ENCODE peak calls at places on chromosomes 12 and 14, in seven cellular contexts. Q is prostate gland, J is stomach, O is A549, K is uterus, C is sigmoid colon, D is transverse colon. W is an unnamed sample.

GRCh38 chr12:70733385-70733784 is 96.2 kb upstream of the PTPRB start:
- DNase-seq in Q (peak; percentile 29), K (no peak), C (no peak), D (no peak), J (no peak), O (peak; percentile 73), W (no peak)

GRCh38 chr12:22684526-22685118 is 59.7 kb downstream of the ETNK1 start:
- DNase-seq in J (no peak), K (no peak), Q (no peak), O (peak; percentile 50), C (no peak), D (no peak), W (no peak)

GRCh38 chr12:109010259-109010658 is 10.6 kb downstream of the SVOP start:
- DNase-seq in C (no peak), Q (no peak), D (no peak), J (no peak), O (no peak), K (no peak), W (no peak)

GRCh38 chr12:120121766-120122293 is 5.3 kb upstream of the RAB35 start:
- DNase-seq in Q (no peak), C (no peak), O (no peak), J (no peak), D (no peak), K (no peak), W (no peak)

GRCh38 chr12:108783446-108783845 is 52.1 kb upstream of the CORO1C start:
- DNase-seq in D (no peak), Q (no peak), J (no peak), K (no peak), O (no peak), C (no peak), W (no peak)

GRCh38 chr14:96136361-96136760 is 68.3 kb upstream of the BDKRB2 start:
- DNase-seq in D (no peak), O (peak; percentile 66), J (no peak), K (no peak), Q (no peak), C (no peak), W (no peak)

GRCh38 chr12:54996235-54996634 is 11.7 kb upstream of the TESPA1 start:
- DNase-seq in Q (no peak), D (no peak), C (no peak), J (no peak), O (no peak), K (no peak), W (no peak)

GRCh38 chr14:58907803-58908202 is 270.0 kb downstream of the DACT1 start:
- DNase-seq in C (no peak), K (no peak), Q (no peak), O (no peak), D (no peak), J (no peak), W (no peak)

GRCh38 chr14:92516344-92516965 is 2.9 kb downstream of the RIN3 start:
- DNase-seq in J (no peak), Q (no peak), C (peak; percentile 56), K (no peak), D (no peak), O (no peak), W (no peak)

GRCh38 chr14:56196274-56196673 is 78.1 kb downstream of the PELI2 start:
- DNase-seq in K (no peak), D (no peak), Q (no peak), O (no peak), J (no peak), C (no peak), W (no peak)

GRCh38 chr12:58487280-58488141 is 432.8 kb downstream of the LRIG3 start:
- DNase-seq in C (no peak), K (no peak), Q (no peak), J (no peak), O (no peak), D (no peak), W (no peak)

GRCh38 chr14:58401587-58401986 is 5.9 kb downstream of the TOMM20L start:
- DNase-seq in K (no peak), J (no peak), O (peak; percentile 27), C (no peak), D (no peak), Q (no peak), W (no peak)

GRCh38 chr14:31241450-31242114 is 34.0 kb upstream of the HECTD1 start:
- DNase-seq in J (no peak), K (no peak), O (no peak), D (no peak), Q (no peak), C (no peak), W (no peak)

GRCh38 chr14:74459289-74459946 is 33.4 kb upstream of the SYNDIG1L start:
- DNase-seq in D (no peak), O (peak; percentile 48), J (no peak), Q (no peak), K (no peak), C (no peak), W (no peak)

GRCh38 chr14:69246331-69246730 is 13.6 kb upstream of the GALNT16 start:
- DNase-seq in D (no peak), J (no peak), K (no peak), C (no peak), O (no peak), Q (no peak), W (no peak)

GRCh38 chr12:129701536-129702165 is 202.2 kb downstream of the TMEM132D start:
- DNase-seq in D (no peak), C (no peak), J (no peak), O (no peak), Q (no peak), K (no peak), W (no peak)
- TF ChIP-seq POLR2A in D (no peak), C (no peak), J (no peak), O (no peak), Q (no peak), K (no peak), W (no peak)

DNA sequence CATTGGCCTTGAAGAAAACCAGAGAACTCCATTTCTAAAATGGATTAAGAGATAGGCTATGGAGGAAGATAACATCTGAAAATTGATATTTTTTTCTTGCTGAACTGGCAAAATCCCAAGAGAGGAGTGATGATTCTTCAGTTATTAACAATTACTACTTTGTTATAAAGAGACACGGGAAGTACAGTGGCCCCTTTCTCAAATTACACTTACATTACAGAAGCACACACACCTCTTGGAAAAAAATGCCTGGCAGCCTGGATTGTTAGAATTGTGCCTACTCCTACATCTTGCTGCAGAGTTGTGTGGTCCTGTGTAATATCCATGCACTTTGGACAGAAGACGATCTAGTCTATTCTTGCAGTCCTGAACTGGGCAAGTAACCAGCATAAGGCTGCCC is 71.7 kb downstream of the TGFB3 start:
- DNase-seq in J (no peak), C (no peak), K (no peak), D (no peak), O (no peak), Q (no peak), W (no peak)
- H3K27ac ChIP-seq in J (no peak overlapping the region), C (no peak overlapping the region), K (no peak overlapping the region), D (no peak overlapping the region), O (no peak overlapping the region), Q (no peak overlapping the region), W (no peak overlapping the region)

GRCh38 chr12:53207042-53207441 is at the start of gene ITGB7:
- DNase-seq in C (no peak), Q (no peak), D (peak; percentile 81), O (no peak), J (peak; percentile 52), K (no peak), W (no peak)
- TF ChIP-seq POLR2A in C (no peak), Q (no peak), D (peak; percentile 58), O (no peak), J (no peak), K (no peak), W (peak; percentile 17)

GRCh38 chr14:105015242-105015641 is 5.6 kb downstream of the CDCA4 start:
- DNase-seq in O (no peak), J (no peak), C (no peak), Q (no peak), D (no peak), K (no peak), W (no peak)

GRCh38 chr14:105014631-105015030 is 6.3 kb downstream of the CDCA4 start:
- DNase-seq in O (no peak), K (no peak), D (no peak), J (no peak), Q (no peak), C (no peak), W (no peak)

GRCh38 chr14:105014032-105014431 is 6.9 kb downstream of the CDCA4 start:
- DNase-seq in K (no peak), J (no peak), O (no peak), D (no peak), C (no peak), Q (no peak), W (no peak)

GRCh38 chr14:105018414-105018813 is 2.5 kb downstream of the CDCA4 start:
- DNase-seq in Q (no peak), J (no peak), K (no peak), C (no peak), D (no peak), O (no peak), W (no peak)

DNA sequence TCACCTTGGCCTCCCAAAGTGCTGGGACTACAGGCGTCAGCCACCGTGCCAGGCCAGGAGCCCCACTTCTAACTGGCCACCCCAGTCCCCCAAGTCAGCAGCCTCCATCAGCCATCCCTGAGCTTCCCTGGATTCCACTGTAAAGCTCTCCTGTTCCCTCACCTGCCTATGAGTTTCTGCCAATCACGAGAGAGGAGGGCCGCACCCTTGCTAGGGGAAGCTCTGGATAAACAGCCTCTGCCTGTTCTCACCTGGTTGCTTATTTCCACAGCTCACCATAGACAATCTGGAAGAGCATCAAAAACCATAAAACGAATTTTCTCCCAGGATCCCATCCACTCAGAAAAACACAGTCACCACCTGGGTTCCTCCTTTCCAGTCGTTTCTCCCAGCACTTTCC is 5.0 kb downstream of the CDCA4 start:
- DNase-seq in D (no peak), K (no peak), O (no peak), J (no peak), C (no peak), Q (no peak), W (no peak)
- H3K27ac ChIP-seq in D (no peak overlapping the region), K (no peak overlapping the region), O (peak overlapping the region; percentile 18), J (no peak overlapping the region), C (no peak overlapping the region), Q (no peak overlapping the region), W (peak overlapping the region; percentile 71)

GRCh38 chr14:41034969-41035368 is 571.7 kb upstream of the LRFN5 start:
- DNase-seq in K (no peak), C (no peak), D (no peak), O (no peak), J (no peak), Q (no peak), W (no peak)
- TF ChIP-seq POLR2A in K (no peak), C (no peak), D (no peak), O (no peak), J (no peak), Q (no peak), W (no peak)

GRCh38 chr14:22464422-22465142 is 124.4 kb downstream of the DAD1 start:
- DNase-seq in K (no peak), O (no peak), Q (no peak), D (no peak), C (no peak), J (no peak), W (no peak)

GRCh38 chr14:22463763-22464173 is 125.3 kb downstream of the DAD1 start:
- DNase-seq in O (no peak), J (peak; percentile 76), D (no peak), C (no peak), Q (no peak), K (no peak), W (no peak)

GRCh38 chr14:22465201-22465835 is 123.7 kb downstream of the DAD1 start:
- DNase-seq in C (no peak), J (no peak), K (no peak), Q (no peak), O (no peak), D (no peak), W (no peak)

GRCh38 chr14:22469541-22470303 is 119.3 kb downstream of the DAD1 start:
- DNase-seq in O (no peak), J (no peak), C (no peak), K (no peak), D (no peak), Q (no peak), W (no peak)

GRCh38 chr14:22466520-22466919 is 122.5 kb downstream of the DAD1 start:
- DNase-seq in O (no peak), J (no peak), Q (no peak), K (no peak), D (no peak), C (no peak), W (no peak)
- H3K27ac ChIP-seq in O (no peak overlapping the region), J (no peak overlapping the region), Q (no peak overlapping the region), K (no peak overlapping the region), D (no peak overlapping the region), C (no peak overlapping the region), W (no peak overlapping the region)

W was measured in esophagus squamous epithelium.